ENCODE peak calls at places on chromosomes 11 and 22, in eight cellular contexts. I, J, Y, Q, K, N, D and L are unnamed samples.

GRCh38 chr11:42770444-42771065 is 541.2 kb upstream of the API5 start:
- DNase-seq in D (no peak), N (no peak), J (peak; percentile 25), Q (no peak), I (peak; percentile 47), K (peak; percentile 62), Y (peak; percentile 2), L (no peak)

GRCh38 chr11:75539459-75540022 is 13.8 kb upstream of the GDPD5 start:
- DNase-seq in K (no peak), I (no peak), Y (no peak), D (no peak), Q (no peak), J (no peak), N (no peak), L (no peak)

GRCh38 chr22:26432619-26433311 is 3.7 kb downstream of the ASPHD2 start:
- DNase-seq in N (no peak), K (no peak), Q (no peak), D (no peak), Y (no peak), J (no peak), I (no peak), L (no peak)

GRCh38 chr22:24947383-24947782 is 889 bp upstream of the LHFPL7 start:
- DNase-seq in Y (no peak), Q (no peak), J (no peak), I (no peak), D (no peak), N (no peak), K (no peak), L (no peak)

GRCh38 chr11:103525069-103525468 is 415.8 kb downstream of the DYNC2H1 start:
- DNase-seq in Q (no peak), I (no peak), N (no peak), K (no peak), J (no peak), D (no peak), Y (no peak), L (no peak)

GRCh38 chr22:36052505-36052941 is 23.9 kb upstream of the RBFOX2 start:
- DNase-seq in Y (peak; percentile 11), D (no peak), I (no peak), Q (no peak), N (no peak), J (no peak), K (no peak), L (no peak)

GRCh38 chr11:64230985-64231365 is 627 bp downstream of the DNAJC4 start:
- DNase-seq in K (no peak), I (no peak), D (no peak), N (no peak), Q (no peak), J (no peak), Y (no peak), L (no peak)

GRCh38 chr11:1158681-1159525 is 1.1 kb downstream of the MUC5AC start:
- DNase-seq in N (no peak), J (peak; percentile 19), K (no peak), Q (no peak), Y (no peak), D (no peak), I (no peak), L (no peak)

GRCh38 chr11:80616070-80616800 is 1175.4 kb upstream of the TENM4 start:
- DNase-seq in J (no peak), D (no peak), I (no peak), Q (no peak), N (no peak), Y (no peak), K (no peak), L (no peak)

GRCh38 chr11:9210224-9210921 is 54.8 kb downstream of the DENND5A start:
- DNase-seq in N (no peak), Y (no peak), J (no peak), Q (no peak), K (no peak), I (no peak), D (no peak), L (no peak)

GRCh38 chr11:119734788-119735187 is 5.8 kb upstream of the NECTIN1 start:
- DNase-seq in D (no peak), Y (no peak), Q (no peak), J (no peak), N (no peak), K (no peak), I (no peak), L (no peak)

GRCh38 chr11:34394771-34395300 is 37.0 kb upstream of the ABTB2 start:
- DNase-seq in J (no peak), I (no peak), Y (no peak), Q (no peak), D (no peak), K (no peak), N (no peak), L (no peak)

GRCh38 chr22:33807465-33807864 is 112.8 kb downstream of the LARGE1 start:
- DNase-seq in J (no peak), I (no peak), K (no peak), Y (no peak), D (no peak), N (no peak), Q (no peak), L (no peak)

GRCh38 chr22:30036656-30037055 is 43.6 kb upstream of the HORMAD2 start:
- DNase-seq in J (no peak), D (no peak), I (no peak), N (no peak), Y (no peak), K (no peak), Q (no peak), L (no peak)

GRCh38 chr22:25380141-25380747 is 160.8 kb downstream of the CRYBB2 start:
- DNase-seq in N (no peak), D (no peak), Y (no peak), J (no peak), Q (no peak), I (no peak), K (no peak), L (no peak)

GRCh38 chr22:42300286-42301071 is 30.0 kb upstream of the TCF20 start:
- DNase-seq in D (no peak), N (no peak), Q (no peak), K (no peak), Y (peak; percentile 62), I (no peak), J (no peak), L (no peak)

GRCh38 chr11:126487711-126488110 is 132.2 kb downstream of the ST3GAL4 start:
- DNase-seq in K (no peak), D (no peak), J (no peak), Q (no peak), N (no peak), I (no peak), Y (no peak), L (no peak)

GRCh38 chr22:47006433-47006832 is 244.0 kb downstream of the TBC1D22A start:
- DNase-seq in J (no peak), N (no peak), K (no peak), Y (no peak), I (no peak), D (no peak), Q (no peak), L (no peak)

GRCh38 chr22:29443452-29443851 is 5.1 kb downstream of the RFPL1 start:
- DNase-seq in K (no peak), D (no peak), N (no peak), Q (no peak), J (no peak), I (no peak), Y (no peak), L (no peak)

GRCh38 chr11:106397787-106398355 is 320.4 kb downstream of the AASDHPPT start:
- DNase-seq in D (no peak), Q (no peak), N (no peak), Y (no peak), J (no peak), K (no peak), I (no peak), L (no peak)

GRCh38 chr11:121692236-121692635 is 239.5 kb upstream of the SORL1-AS1 start:
- DNase-seq in I (no peak), N (no peak), Q (no peak), J (no peak), Y (no peak), D (no peak), K (no peak), L (no peak)

GRCh38 chr11:73338279-73338678 is 30.2 kb downstream of the ARHGEF17 start:
- DNase-seq in K (no peak), D (no peak), Q (no peak), J (no peak), N (no peak), I (no peak), Y (no peak), L (no peak)

GRCh38 chr11:79466411-79466810 is 25.6 kb upstream of the TENM4 start:
- DNase-seq in I (no peak), Y (no peak), K (no peak), J (no peak), D (peak; percentile 14), Q (no peak), N (no peak), L (no peak)

GRCh38 chr11:12975149-12975548 is 34.0 kb upstream of the RASSF10 start:
- DNase-seq in K (no peak), Y (no peak), I (no peak), D (no peak), N (no peak), J (no peak), Q (no peak), L (no peak)

GRCh38 chr11:12769834-12770345 is 95.7 kb downstream of the TEAD1 start:
- DNase-seq in J (no peak), Q (no peak), Y (no peak), K (no peak), D (no peak), N (no peak), I (no peak), L (no peak)

GRCh38 chr11:9953994-9954626 is 290.2 kb downstream of the SWAP70 start:
- DNase-seq in I (no peak), K (no peak), Y (no peak), Q (no peak), N (no peak), J (no peak), D (peak; percentile 37), L (no peak)

GRCh38 chr11:69126286-69126685 is 29.4 kb upstream of the SMIM38 start:
- DNase-seq in D (no peak), Y (no peak), Q (no peak), K (no peak), J (no peak), N (no peak), I (no peak), L (no peak)

GRCh38 chr11:33802414-33802950 is 28.2 kb upstream of the FBXO3 start:
- DNase-seq in N (no peak), K (peak; percentile 48), I (peak; percentile 16), Q (peak; percentile 3), Y (peak; percentile 55), J (peak; percentile 84), D (peak; percentile 24), L (no peak)

GRCh38 chr22:44366372-44367310 is 53.9 kb upstream of the SHISAL1 start:
- DNase-seq in Q (no peak), I (no peak), N (no peak), D (no peak), Y (no peak), J (no peak), K (no peak), L (no peak)

GRCh38 chr11:68338041-68338800 is 25.8 kb downstream of the LRP5 start:
- DNase-seq in Y (no peak), J (peak; percentile 66), I (no peak), Q (no peak), K (no peak), N (no peak), D (peak; percentile 56), L (no peak)

GRCh38 chr22:43154887-43155536 is 3.7 kb downstream of the TSPO start:
- DNase-seq in D (no peak), J (no peak), N (no peak), I (no peak), Y (no peak), K (no peak), Q (no peak), L (no peak)

GRCh38 chr11:103673773-103674172 is 362.7 kb upstream of the DDI1 start:
- DNase-seq in Y (no peak), D (no peak), Q (no peak), K (no peak), N (no peak), J (no peak), I (no peak), L (no peak)

GRCh38 chr11:133277886-133278285 is 254.4 kb downstream of the OPCML start:
- DNase-seq in Q (no peak), J (no peak), K (no peak), D (no peak), I (no peak), Y (no peak), N (no peak), L (no peak)

GRCh38 chr11:128968916-128969315 is 26.2 kb upstream of the TP53AIP1 start:
- DNase-seq in K (no peak), D (no peak), Y (no peak), Q (no peak), J (no peak), N (no peak), I (no peak), L (no peak)